ENCODE peak calls at places on chromosomes 6 and 20, in six cellular contexts. W, N, R, Y, S and A are unnamed samples. For H3K27me3, the result is how much of the 10 kb centered on the place peaks cover.

GRCh38 chr6:55895972-55896371 is 20.6 kb upstream of the BMP5 start:
- DNase-seq in S (no peak), Y (no peak), N (no peak), W (no peak), R (no peak), A (no peak)

GRCh38 chr6:43579171-43579570 is 3.2 kb downstream of the POLH start:
- DNase-seq in S (no peak), Y (no peak), W (no peak), R (no peak), N (no peak), A (no peak)

GRCh38 chr6:208379-208778 is 83.9 kb upstream of the DUSP22 start:
- DNase-seq in W (no peak), N (no peak), S (no peak), R (no peak), Y (no peak), A (no peak)

GRCh38 chr6:155085582-155086253 is 90.6 kb downstream of the TIAM2 start:
- DNase-seq in N (no peak), Y (no peak), S (no peak), W (no peak), R (peak), A (no peak)

GRCh38 chr6:151436814-151437213 is 15.1 kb downstream of the RMND1 start:
- DNase-seq in W (no peak), Y (no peak), N (no peak), S (no peak), R (no peak), A (no peak)

GRCh38 chr20:45016089-45016641 is 49.9 kb downstream of the STK4 start:
- DNase-seq in Y (no peak), N (no peak), S (no peak), R (no peak), W (no peak), A (no peak)

GRCh38 chr6:138897031-138897430 is 91.0 kb downstream of the REPS1 start:
- DNase-seq in Y (no peak), W (no peak), N (no peak), R (no peak), S (no peak), A (no peak)

GRCh38 chr6:155440758-155441157 is 14.9 kb downstream of the NOX3 start:
- DNase-seq in S (no peak), Y (no peak), N (no peak), R (no peak), W (no peak), A (no peak)

GRCh38 chr6:159074120-159074684 is 29.4 kb upstream of the TAGAP start:
- DNase-seq in Y (no peak), S (no peak), N (no peak), R (peak), W (no peak), A (no peak)

GRCh38 chr6:159077123-159077522 is 32.3 kb upstream of the TAGAP start:
- DNase-seq in S (no peak), R (peak), W (no peak), N (no peak), Y (no peak), A (no peak)

GRCh38 chr6:159074866-159075265 is 30.1 kb upstream of the TAGAP start:
- DNase-seq in S (no peak), Y (no peak), N (no peak), R (peak), W (no peak), A (no peak)

GRCh38 chr6:159071843-159072769 is 27.3 kb upstream of the TAGAP start:
- DNase-seq in R (peak), N (no peak), W (no peak), S (no peak), Y (no peak), A (no peak)

DNA sequence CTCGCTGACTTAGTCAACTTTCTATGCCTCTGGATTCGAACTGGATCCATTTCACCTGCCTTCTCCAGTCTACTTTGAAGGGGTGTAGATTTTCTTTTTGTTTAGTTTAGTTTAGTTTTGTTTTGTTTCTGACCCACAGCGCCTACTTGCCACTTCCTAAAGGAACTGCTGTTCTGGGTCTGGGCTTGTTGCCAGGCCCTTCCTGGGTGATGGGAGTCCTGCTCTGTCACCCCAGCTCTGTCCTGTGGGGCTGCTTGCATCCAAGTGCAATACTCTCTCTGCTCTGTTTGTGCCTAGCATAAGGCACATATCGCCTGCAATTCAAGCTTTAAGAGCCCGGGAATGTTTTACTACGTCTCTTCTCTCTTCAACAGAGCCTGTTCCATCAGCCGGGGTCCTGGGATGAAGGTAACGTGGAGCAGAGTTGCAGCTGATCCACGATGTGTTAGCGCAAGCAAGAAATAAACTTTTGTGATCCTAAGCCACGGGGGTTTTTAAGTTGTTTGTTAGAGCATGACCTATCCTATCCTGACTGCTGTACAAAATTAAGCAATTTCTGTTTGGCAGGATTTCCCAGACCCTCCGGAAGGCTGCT is 30.8 kb upstream of the TAGAP start:
- DNase-seq in W (no peak), N (no peak), R (peak), S (no peak), Y (no peak), A (no peak)
- H3K27me3 ChIP-seq in W (under half), N (under half), R (under half), S (half or more), Y (under half), A (under half)

DNA sequence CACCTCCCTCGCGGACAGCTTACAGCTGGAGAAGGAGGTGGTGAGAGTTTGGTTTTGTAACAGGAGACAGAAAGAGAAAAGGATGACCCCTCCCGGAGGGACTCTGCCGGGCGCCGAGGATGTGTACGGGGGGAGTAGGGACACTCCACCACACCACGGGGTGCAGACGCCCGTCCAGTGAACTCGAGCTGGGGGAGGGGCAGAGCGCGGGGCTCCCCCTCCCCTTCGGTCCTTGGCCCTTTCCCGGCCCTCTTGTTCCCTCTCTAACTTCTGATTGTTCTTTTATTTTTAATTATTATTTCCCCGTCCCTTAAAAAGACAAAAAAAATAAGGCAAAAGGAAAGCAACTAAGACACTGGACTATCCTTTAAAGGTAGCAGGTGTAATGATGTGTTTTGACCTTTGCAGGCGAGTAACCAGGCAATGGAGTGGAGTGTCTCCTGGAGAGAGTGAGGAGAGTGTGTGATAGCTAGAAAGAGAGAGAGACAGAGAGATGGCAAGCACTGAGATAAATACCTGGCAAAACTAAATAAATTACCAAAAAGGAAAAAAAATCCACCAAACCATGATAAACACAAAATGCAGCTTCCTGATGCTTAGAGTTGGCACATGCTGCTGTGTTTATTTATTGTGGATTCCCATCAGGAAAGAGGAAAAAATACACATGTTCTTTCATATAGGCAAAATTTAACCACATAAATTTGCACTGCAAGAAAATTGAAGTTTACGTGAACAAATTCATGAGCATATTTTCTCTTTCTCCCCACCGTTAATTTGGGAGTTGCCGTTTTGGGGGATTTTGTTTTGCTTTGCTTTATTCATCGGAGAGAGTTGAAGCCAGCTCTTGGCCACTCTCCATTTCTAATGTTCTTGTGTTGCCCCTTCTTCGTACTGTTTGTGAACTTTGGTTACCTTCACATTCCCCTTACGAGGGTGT is 1.9 kb downstream of the POU3F2 start:
- DNase-seq in N (no peak), S (no peak), Y (no peak), W (no peak), R (no peak), A (no peak)
- H3K27me3 ChIP-seq in N (half or more), S (half or more), Y (half or more), W (half or more), R (half or more), A (half or more)

DNA sequence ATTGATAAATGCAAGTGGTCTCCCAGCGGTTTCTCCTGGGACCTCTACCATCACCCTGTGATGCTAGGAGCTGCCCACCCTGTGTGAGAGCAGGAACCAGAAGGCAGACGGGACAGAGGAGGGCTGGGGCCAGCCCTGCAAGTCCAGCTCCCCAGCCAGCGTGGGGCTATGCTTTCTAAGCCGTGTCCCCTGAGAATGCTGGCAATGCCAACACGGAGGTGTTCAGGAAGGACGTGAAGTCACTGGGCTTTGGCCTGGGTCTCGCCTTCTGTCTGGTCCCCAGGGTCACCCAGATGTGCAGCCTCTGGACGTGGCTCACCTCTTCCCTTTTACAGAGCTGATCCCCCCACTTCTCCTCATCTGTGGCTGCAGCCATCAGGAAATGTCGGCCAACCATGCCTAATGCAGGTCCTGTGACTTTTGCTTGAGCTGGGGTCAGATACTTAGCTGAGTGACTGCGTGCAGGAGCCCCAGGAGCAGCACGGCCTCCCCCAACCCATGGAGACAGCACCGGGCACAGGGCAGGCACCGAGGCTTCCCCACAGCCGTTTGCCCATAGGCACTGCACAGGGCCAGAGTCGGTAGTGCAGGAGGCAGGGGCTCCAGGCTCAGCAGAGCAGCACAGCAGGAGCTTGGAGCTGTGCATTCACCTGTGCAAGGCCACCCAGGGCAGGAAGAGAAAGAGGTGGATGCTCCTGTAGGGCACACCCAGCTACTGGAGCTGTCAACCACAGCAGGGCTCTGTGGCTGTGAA is 66.2 kb downstream of the GNAS-AS1 start:
- DNase-seq in S (no peak), Y (no peak), N (no peak), R (no peak), W (no peak), A (peak)
- H3K27me3 ChIP-seq in S (half or more), Y (under half), N (under half), R (under half), W (under half), A (under half)

GRCh38 chr6:30076333-30076732 is 764 bp upstream of the RNF39 start:
- DNase-seq in W (no peak), R (no peak), S (no peak), Y (no peak), N (no peak), A (no peak)
- H3K27me3 ChIP-seq in W (half or more), R (half or more), S (half or more), Y (under half), N (under half), A (under half)

GRCh38 chr20:57264151-57264792 is 2.2 kb downstream of the BMP7 start:
- DNase-seq in Y (no peak), S (peak), N (no peak), R (peak), W (no peak), A (no peak)

GRCh38 chr20:57261488-57262243 is 4.8 kb downstream of the BMP7 start:
- DNase-seq in S (no peak), W (no peak), Y (no peak), R (no peak), N (no peak), A (no peak)

GRCh38 chr20:57263767-57264150 is 2.7 kb downstream of the BMP7 start:
- DNase-seq in S (no peak), W (no peak), N (no peak), Y (no peak), R (no peak), A (no peak)

GRCh38 chr20:57262244-57263126 is 4.0 kb downstream of the BMP7 start:
- DNase-seq in R (no peak), W (no peak), Y (no peak), S (no peak), N (no peak), A (no peak)

GRCh38 chr20:57263127-57263609 is 3.3 kb downstream of the BMP7 start:
- DNase-seq in Y (no peak), W (no peak), S (no peak), R (no peak), N (no peak), A (no peak)
- H3K27me3 ChIP-seq in Y (under half), W (half or more), S (half or more), R (under half), N (half or more), A (half or more)

DNA sequence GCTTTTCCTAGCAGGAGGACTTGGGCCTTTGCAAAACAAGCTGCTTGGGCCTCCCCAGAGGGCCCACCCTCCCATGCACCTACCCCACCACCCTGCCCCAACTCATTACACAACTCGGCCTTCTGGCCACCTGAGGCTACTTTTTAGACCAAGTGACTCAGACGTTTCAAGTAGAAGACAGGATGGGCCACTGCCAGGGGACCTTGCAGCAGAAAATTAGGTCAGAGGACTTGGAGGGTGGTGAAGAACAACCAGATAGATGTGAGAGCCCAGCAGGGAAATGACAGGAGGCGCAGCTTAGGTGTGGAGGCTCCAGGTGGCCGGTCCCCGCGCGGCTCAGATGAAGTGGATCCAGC is 1.4 kb downstream of the PPP1R3D start:
- DNase-seq in W (peak), R (no peak), Y (no peak), N (no peak), S (no peak), A (no peak)
- H3K27me3 ChIP-seq in W (under half), R (under half), Y (under half), N (under half), S (under half), A (under half)